ENCODE peak calls at places on chromosomes 3 and 15, in eight cellular contexts. B is GM12891; P is iris pigment epithelial cell; R is HCEC 1CT; G is activated CD8-positive, alpha-beta memory T cell treated with anti-CD3 and anti-CD28 coated beads for 24 hours; N is NCI-H510A treated with DMSO at 0.1 percent for 48 hours; I is stomach; F is stimulated activated CD8-positive, alpha-beta memory T cell treated with anti-CD3 and anti-CD28 coated beads, Interleukin-4, amount 100 ng/mL, for 1 hour. L is an unnamed sample.

GRCh38 chr3:101724329-101725191 is at the start of gene CEP97:
- DNase-seq in B (peak; percentile 48), P (peak; percentile 97), R (peak; percentile 94), G (peak; percentile 97), N (peak; percentile 85), I (peak; percentile 88), F (peak; percentile 65), L (peak; percentile 88)

GRCh38 chr3:23758253-23758838 is 47.4 kb upstream of the UBE2E1 start:
- DNase-seq in B (no peak), P (no peak), R (no peak), G (no peak), N (no peak), I (no peak), F (no peak), L (no peak)

GRCh38 chr3:24287728-24288450 is 206.8 kb downstream of the THRB start:
- DNase-seq in B (no peak), P (peak; percentile 27), R (no peak), G (no peak), N (no peak), I (peak; percentile 60), F (no peak), L (no peak)

GRCh38 chr15:35723120-35723707 is 177.2 kb upstream of the DPH6 start:
- DNase-seq in B (no peak), P (no peak), R (no peak), G (no peak), N (no peak), I (no peak), F (no peak), L (no peak)

GRCh38 chr15:61556037-61556648 is 327.0 kb upstream of the RORA start:
- DNase-seq in B (no peak), P (peak; percentile 86), R (peak; percentile 50), G (no peak), N (no peak), I (no peak), F (no peak), L (no peak)

GRCh38 chr3:182726258-182727142 is 66.8 kb upstream of the ATP11B start:
- DNase-seq in B (no peak), P (no peak), R (no peak), G (no peak), N (no peak), I (no peak), F (no peak), L (no peak)

GRCh38 chr3:151896662-151897012 is 23.2 kb downstream of the SUCNR1 start:
- DNase-seq in B (no peak), P (peak; percentile 58), R (peak; percentile 36), G (no peak), N (no peak), I (no peak), F (no peak), L (no peak)

GRCh38 chr15:58669108-58669507 is 80.4 kb downstream of the ADAM10 start:
- DNase-seq in B (no peak), P (no peak), R (peak; percentile 53), G (no peak), N (peak; percentile 34), I (no peak), F (no peak), L (no peak)

GRCh38 chr3:177195242-177195940 is 1.9 kb downstream of the TBL1XR1 start:
- DNase-seq in B (no peak), P (peak; percentile 59), R (peak; percentile 22), G (peak; percentile 71), N (peak; percentile 54), I (no peak), F (no peak), L (no peak)

GRCh38 chr15:71599404-71600225 is 210.7 kb upstream of the NR2E3 start:
- DNase-seq in B (no peak), P (no peak), R (no peak), G (no peak), N (no peak), I (peak; percentile 66), F (no peak), L (no peak)

GRCh38 chr3:119160815-119161214 is 12.6 kb upstream of the UPK1B start:
- DNase-seq in B (no peak), P (no peak), R (no peak), G (no peak), N (no peak), I (no peak), F (no peak), L (no peak)

GRCh38 chr15:101029971-101030661 is 111.0 kb downstream of the LRRK1 start:
- DNase-seq in B (no peak), P (no peak), R (no peak), G (peak; percentile 32), N (no peak), I (peak; percentile 15), F (no peak), L (no peak)

GRCh38 chr3:14227866-14228265 is 49.2 kb downstream of the LSM3 start:
- DNase-seq in B (no peak), P (no peak), R (no peak), G (no peak), N (peak; percentile 4), I (no peak), F (no peak), L (no peak)

GRCh38 chr3:16866447-16867025 is 18.2 kb upstream of the PLCL2 start:
- DNase-seq in B (no peak), P (peak; percentile 26), R (peak; percentile 80), G (no peak), N (no peak), I (no peak), F (no peak), L (no peak)

GRCh38 chr3:33942483-33943150 is 144.2 kb downstream of the PDCD6IP start:
- DNase-seq in B (no peak), P (peak; percentile 31), R (no peak), G (no peak), N (no peak), I (no peak), F (no peak), L (no peak)

GRCh38 chr15:85095566-85095965 is 113.9 kb downstream of the PDE8A start:
- DNase-seq in B (no peak), P (no peak), R (no peak), G (no peak), N (no peak), I (no peak), F (no peak), L (no peak)

GRCh38 chr3:142251951-142252350 is 26.6 kb upstream of the GK5 start:
- DNase-seq in B (no peak), P (no peak), R (no peak), G (no peak), N (no peak), I (no peak), F (no peak), L (no peak)

GRCh38 chr3:190990898-190991297 is 128.4 kb upstream of the GMNC start:
- DNase-seq in B (no peak), P (no peak), R (no peak), G (no peak), N (no peak), I (no peak), F (no peak), L (no peak)

GRCh38 chr3:157073810-157074209 is 86.1 kb downstream of the CCNL1 start:
- DNase-seq in B (no peak), P (peak; percentile 33), R (peak; percentile 76), G (no peak), N (no peak), I (no peak), F (no peak), L (peak; percentile 56)

L was measured in amniotic stem cell.